ENCODE peak calls at places on chromosomes 2 and 18, in seven cellular contexts. H, K, J, Y, Q, S and P are unnamed samples. For H3K79me1, the result is how much of the 10 kb centered on the place peaks cover.

GRCh38 chr2:74863802-74864248 is 29.9 kb downstream of the HK2 start:
- DNase-seq in K (no peak), Y (no peak), H (no peak), S (peak), J (no peak), Q (no peak), P (no peak)

GRCh38 chr18:49656098-49656591 is 94.3 kb downstream of the LIPG start:
- DNase-seq in Y (peak), K (peak), S (peak), H (peak), Q (no peak), J (no peak), P (no peak)

GRCh38 chr2:239721531-239721930 is 303.6 kb downstream of the NDUFA10 start:
- DNase-seq in S (no peak), H (no peak), Q (no peak), J (peak), K (no peak), Y (no peak), P (no peak)

GRCh38 chr2:116833052-116833451 is 981.4 kb upstream of the DDX18 start:
- DNase-seq in K (no peak), S (no peak), J (no peak), H (no peak), Q (no peak), Y (no peak), P (no peak)

GRCh38 chr2:46780801-46781445 is 134.7 kb downstream of the MCFD2 start:
- DNase-seq in Q (peak), J (peak), H (peak), Y (peak), S (peak), K (peak), P (no peak)

GRCh38 chr2:237980751-237981150 is 13.9 kb downstream of the UBE2F start:
- DNase-seq in K (no peak), J (no peak), S (no peak), Y (no peak), H (no peak), Q (no peak), P (no peak)

GRCh38 chr2:158458617-158458920 is 1.8 kb downstream of the PKP4 start:
- DNase-seq in J (no peak), Q (no peak), H (no peak), S (peak), K (peak), Y (peak), P (no peak)

GRCh38 chr2:163664610-163665009 is 71.2 kb downstream of the FIGN start:
- DNase-seq in S (no peak), J (no peak), Y (peak), Q (no peak), H (no peak), K (peak), P (no peak)

GRCh38 chr2:27756544-27757498 is 14.7 kb upstream of the MRPL33 start:
- DNase-seq in Y (no peak), Q (no peak), K (no peak), S (no peak), H (peak), J (no peak), P (no peak)

GRCh38 chr2:177592945-177593344 is 200.4 kb downstream of the AGPS start:
- DNase-seq in Q (no peak), H (no peak), S (no peak), Y (no peak), K (no peak), J (no peak), P (no peak)

GRCh38 chr2:160063895-160064577 is 1.6 kb upstream of the PLA2R1 start:
- DNase-seq in Q (no peak), H (no peak), J (no peak), S (no peak), K (no peak), Y (no peak), P (no peak)

GRCh38 chr2:288743-289361 is 961 bp upstream of the ALKAL2 start:
- DNase-seq in Y (peak), J (peak), H (peak), S (no peak), Q (no peak), K (no peak), P (no peak)

GRCh38 chr2:30484995-30485394 is 37.9 kb downstream of the LCLAT1 start:
- DNase-seq in Q (no peak), K (no peak), J (no peak), Y (no peak), S (no peak), H (no peak), P (no peak)

GRCh38 chr2:238457927-238458324 is 31.2 kb downstream of the ASB1 start:
- DNase-seq in Y (no peak), Q (no peak), H (no peak), J (no peak), K (no peak), S (no peak), P (no peak)

GRCh38 chr2:28567076-28567471 is 71.2 kb downstream of the PLB1 start:
- DNase-seq in Y (no peak), H (no peak), Q (no peak), J (peak), K (no peak), S (no peak), P (no peak)

DNA sequence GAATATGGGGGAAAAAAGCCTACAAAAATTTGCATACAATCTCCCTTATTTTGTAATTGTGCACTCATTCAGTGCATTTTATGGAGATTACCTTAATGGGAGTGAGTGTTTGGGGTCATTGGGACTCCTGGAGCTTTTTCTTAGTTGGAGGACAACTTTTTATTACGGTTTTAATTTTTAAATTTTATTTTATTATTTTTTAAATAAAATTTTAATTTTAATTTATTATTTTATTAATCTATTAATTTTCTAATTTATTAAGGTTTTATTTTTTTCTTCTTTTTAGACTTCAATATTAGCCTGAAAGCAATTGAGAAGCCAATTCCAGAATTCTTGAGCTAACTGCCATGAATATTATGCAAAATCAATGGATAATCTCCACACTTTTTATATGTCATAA is 355.0 kb downstream of the SOCS6 start:
- DNase-seq in H (no peak), Y (no peak), J (no peak), S (no peak), Q (no peak), K (no peak), P (no peak)
- H3K79me1 ChIP-seq in H (under half), Y (under half), J (under half), S (under half), Q (under half), K (under half), P (under half)

DNA sequence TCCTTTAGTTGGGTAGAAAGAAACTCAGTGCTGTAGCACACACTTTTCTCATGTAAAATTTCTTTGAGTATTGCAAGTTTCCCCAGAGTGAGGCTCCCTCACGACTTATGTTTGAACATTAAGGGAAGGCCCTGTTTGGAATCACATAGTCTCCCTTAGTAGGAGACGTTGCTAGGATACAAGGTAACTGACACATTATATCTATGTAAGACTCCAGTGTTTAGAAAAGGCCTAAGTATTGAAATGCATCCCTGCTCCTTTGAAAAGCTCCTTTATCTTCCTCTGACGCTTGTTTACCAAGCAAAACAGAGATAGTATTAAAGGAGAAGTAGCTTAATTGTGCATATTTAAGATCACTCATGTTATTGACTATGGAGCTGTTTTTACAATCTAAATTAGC is 248.2 kb downstream of the PHLPP1 start:
- DNase-seq in Q (no peak), K (peak), Y (peak), H (no peak), J (no peak), S (no peak), P (no peak)
- H3K79me1 ChIP-seq in Q (under half), K (under half), Y (under half), H (under half), J (under half), S (under half), P (under half)

GRCh38 chr2:181025004-181025403 is 44.6 kb downstream of the UBE2E3 start:
- DNase-seq in J (no peak), S (no peak), K (peak), Y (peak), Q (no peak), H (no peak), P (no peak)
- H3K79me1 ChIP-seq in J (under half), S (under half), K (under half), Y (under half), Q (under half), H (under half), P (under half)

DNA sequence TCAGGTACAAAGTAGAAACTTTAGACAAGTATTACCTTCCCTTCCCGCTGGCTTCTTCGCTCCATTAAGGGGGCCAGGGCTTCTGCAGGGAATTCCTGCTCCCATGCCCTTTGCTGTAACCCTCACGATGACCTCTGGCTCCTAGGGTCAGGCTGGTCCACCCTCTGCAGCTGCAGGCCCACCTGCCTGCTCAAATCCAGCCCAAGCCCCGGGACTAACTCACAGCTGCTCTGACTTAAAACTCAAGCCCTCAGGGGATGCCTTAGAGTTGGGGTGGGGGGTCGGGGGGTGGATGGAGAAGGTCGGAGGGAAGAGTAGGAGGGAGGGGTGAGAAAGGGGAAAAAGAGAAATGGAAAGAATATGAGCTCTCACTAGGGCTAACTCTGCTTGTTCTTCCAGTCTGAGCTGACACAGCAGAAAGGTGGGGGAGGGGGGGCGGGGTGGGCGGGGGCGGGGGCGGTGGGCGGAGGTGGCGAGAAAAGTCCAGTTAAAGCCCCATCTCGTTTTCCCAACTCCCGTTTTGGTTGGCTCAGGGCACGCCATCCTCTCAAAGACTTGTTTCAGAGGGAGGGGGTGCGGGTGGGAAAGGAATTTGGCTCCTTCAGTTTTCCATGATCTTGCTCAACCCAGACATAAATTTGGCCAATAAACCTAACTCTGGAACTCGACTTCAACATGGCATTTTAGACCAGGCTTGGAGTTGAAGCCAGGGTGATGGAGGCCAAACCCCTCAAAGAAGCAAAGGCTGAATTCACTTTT is 4.7 kb downstream of the IGFBP5 start:
- DNase-seq in Q (no peak), S (no peak), Y (peak), J (no peak), H (no peak), K (peak), P (no peak)
- H3K79me1 ChIP-seq in Q (under half), S (under half), Y (under half), J (under half), H (under half), K (under half), P (under half)

DNA sequence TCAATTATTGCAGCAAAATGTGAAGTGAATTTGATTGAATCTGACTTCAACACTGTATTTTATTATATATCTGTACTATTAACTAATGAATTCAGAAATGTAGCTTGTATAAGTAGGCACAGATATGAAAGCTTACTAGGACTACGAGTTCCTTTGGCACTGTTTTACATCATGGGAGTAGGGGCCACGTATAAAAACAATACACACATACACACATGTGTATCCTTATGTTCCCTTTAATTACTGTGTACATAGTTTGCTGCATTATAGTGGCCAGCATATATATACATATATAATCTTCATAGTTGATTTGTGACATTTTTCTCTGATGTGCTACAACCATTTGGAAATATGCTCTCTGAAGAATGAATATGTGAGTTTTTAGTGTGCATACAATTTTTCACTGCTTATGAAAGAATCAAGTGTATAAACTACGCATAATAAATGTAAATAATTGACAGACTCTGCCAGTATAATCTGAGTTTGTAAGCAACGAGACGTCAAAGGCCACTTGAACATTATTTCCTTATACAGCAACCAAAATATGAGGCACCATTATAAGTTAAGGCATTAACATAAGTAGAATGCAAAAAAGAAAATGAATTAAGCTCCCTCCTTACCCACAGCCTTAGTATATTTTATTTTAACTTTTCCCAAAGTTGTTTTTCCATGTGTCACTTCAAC is 98.1 kb upstream of the GALNT5 start:
- DNase-seq in Y (no peak), H (no peak), K (no peak), Q (no peak), S (no peak), J (no peak), P (no peak)
- H3K79me1 ChIP-seq in Y (under half), H (under half), K (under half), Q (under half), S (under half), J (under half), P (under half)

DNA sequence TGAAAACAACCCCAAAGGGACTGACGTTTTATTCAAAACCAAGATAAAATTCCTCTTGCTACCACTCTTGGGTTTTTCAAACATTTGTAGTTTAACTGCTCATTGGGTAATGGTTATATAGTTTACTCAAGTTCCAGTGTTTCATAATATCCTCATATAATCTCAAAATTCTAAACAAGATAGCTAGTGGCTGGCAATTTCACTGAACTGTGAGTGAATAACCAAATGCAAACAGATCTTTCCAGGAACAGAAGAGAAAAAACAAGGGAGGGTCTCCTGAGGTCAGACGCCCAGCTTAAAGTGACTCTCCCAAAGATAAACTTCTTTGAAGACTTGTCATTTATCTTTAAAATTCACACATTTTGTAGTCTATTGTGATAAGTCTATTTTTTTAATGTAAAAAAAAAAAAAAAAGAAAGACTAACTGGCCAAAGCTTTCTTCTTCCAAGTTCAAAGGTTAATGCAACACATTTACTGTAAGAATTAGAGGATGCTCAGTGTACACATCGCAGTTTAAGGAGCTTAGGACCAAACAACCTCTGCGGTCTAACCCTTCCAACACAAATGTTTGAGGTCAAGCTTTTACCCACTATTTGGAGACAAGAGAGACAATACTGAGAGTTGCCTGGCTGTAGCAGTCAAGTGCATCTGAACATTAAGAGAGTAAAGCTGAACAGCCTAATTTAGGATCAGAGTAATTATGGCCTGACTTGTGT is 26.6 kb downstream of the LPIN2 start:
- DNase-seq in H (no peak), Y (peak), S (no peak), J (no peak), Q (no peak), K (peak), P (no peak)
- H3K79me1 ChIP-seq in H (under half), Y (under half), S (under half), J (under half), Q (under half), K (under half), P (under half)

GRCh38 chr18:2123077-2123476 is 448.2 kb downstream of the METTL4 start:
- DNase-seq in H (no peak), J (no peak), Y (no peak), Q (no peak), S (peak), K (no peak), P (no peak)
- H3K79me1 ChIP-seq in H (under half), J (under half), Y (under half), Q (under half), S (under half), K (under half), P (under half)

GRCh38 chr2:216758431-216759155 is 63.2 kb upstream of the IGFBP5 start:
- DNase-seq in H (no peak), J (no peak), Y (no peak), K (no peak), S (no peak), Q (no peak), P (no peak)
- H3K79me1 ChIP-seq in H (under half), J (under half), Y (under half), K (under half), S (under half), Q (under half), P (under half)

GRCh38 chr2:165499131-165499530 is 29.6 kb downstream of the CSRNP3 start:
- DNase-seq in H (no peak), S (peak), Q (no peak), Y (no peak), K (no peak), J (no peak), P (no peak)
- H3K79me1 ChIP-seq in H (under half), S (under half), Q (under half), Y (under half), K (under half), J (under half), P (under half)